ENCODE peak calls at places on chromosomes 7 and 10, in six cellular contexts. N is lung, S is PC-3, R is hepatocyte, V is left ventricle myocardium inferior, L is MM.1S. T is an unnamed sample.
A peak's percentile ranks its signal among the peaks of the same experiment; 100 is the strongest.

GRCh38 chr10:5560844-5561703 is 36.3 kb downstream of the CALML3 start:
- DNase-seq in L (no peak), N (no peak), R (no peak), S (no peak), V (no peak), T (no peak)

GRCh38 chr10:24848169-24848688 is 104.2 kb downstream of the PRTFDC1 start:
- DNase-seq in N (no peak), V (no peak), L (no peak), S (no peak), R (no peak), T (no peak)

GRCh38 chr10:11231285-11231684 is 213.6 kb downstream of the CELF2 start:
- DNase-seq in R (no peak), N (no peak), V (no peak), L (no peak), S (no peak), T (no peak)

GRCh38 chr10:28532509-28533314 is at the start of gene WAC:
- DNase-seq in R (peak; percentile 97), V (peak; percentile 96), N (peak; percentile 96), S (peak; percentile 87), L (peak; percentile 94), T (peak; percentile 93)

GRCh38 chr10:124560377-124560776 is 98.8 kb downstream of the LHPP start:
- DNase-seq in S (no peak), V (peak; percentile 65), N (no peak), R (peak; percentile 67), L (no peak), T (peak; percentile 77)

GRCh38 chr10:124364674-124365073 is 54.0 kb downstream of the OAT start:
- DNase-seq in V (no peak), R (no peak), L (no peak), N (no peak), S (no peak), T (no peak)

GRCh38 chr10:69885379-69886156 is 83.9 kb downstream of the COL13A1 start:
- DNase-seq in N (no peak), L (no peak), S (peak; percentile 48), V (no peak), R (no peak), T (no peak)

GRCh38 chr7:55576753-55577152 is 4.5 kb upstream of the VOPP1 start:
- DNase-seq in L (no peak), R (no peak), S (no peak), N (no peak), V (no peak), T (no peak)

GRCh38 chr10:133044502-133044901 is 43.2 kb upstream of the ADGRA1 start:
- DNase-seq in L (no peak), R (no peak), V (peak; percentile 54), N (no peak), S (no peak), T (peak; percentile 65)

GRCh38 chr7:156620246-156620775 is 20.3 kb upstream of the RNF32 start:
- DNase-seq in L (no peak), N (no peak), S (no peak), R (no peak), V (no peak), T (no peak)

GRCh38 chr7:43674559-43675436 is 54.5 kb downstream of the COA1 start:
- DNase-seq in V (no peak), N (no peak), S (peak; percentile 90), R (peak; percentile 28), L (no peak), T (no peak)

GRCh38 chr7:70647801-70648491 is 484.0 kb upstream of the GALNT17 start:
- DNase-seq in V (no peak), N (no peak), L (no peak), S (no peak), R (no peak), T (no peak)

GRCh38 chr7:111199643-111200042 is 108.7 kb downstream of the LRRN3 start:
- DNase-seq in N (no peak), S (peak; percentile 22), R (no peak), V (no peak), L (no peak), T (no peak)

GRCh38 chr10:17430647-17431355 is 23.6 kb downstream of the ST8SIA6 start:
- DNase-seq in R (peak; percentile 79), N (peak; percentile 60), S (peak; percentile 72), L (peak; percentile 26), V (peak; percentile 59), T (peak; percentile 82)

GRCh38 chr7:45709168-45710034 is 135.2 kb downstream of the ADCY1 start:
- DNase-seq in L (no peak), R (no peak), V (peak; percentile 70), S (no peak), N (peak; percentile 28), T (peak; percentile 85)

GRCh38 chr10:42827201-42827600 is 44.6 kb downstream of the BMS1 start:
- DNase-seq in N (no peak), V (no peak), R (no peak), L (no peak), S (no peak), T (no peak)

GRCh38 chr7:27697861-27698430 is 35.3 kb upstream of the HIBADH start:
- DNase-seq in V (no peak), L (no peak), S (peak; percentile 28), R (peak; percentile 63), N (peak; percentile 48), T (no peak)

GRCh38 chr10:88120599-88121333 is 257.3 kb downstream of the PTEN start:
- DNase-seq in L (no peak), N (no peak), S (no peak), V (no peak), R (no peak), T (no peak)

GRCh38 chr10:86644412-86645110 is 9.8 kb upstream of the OPN4 start:
- DNase-seq in R (no peak), S (no peak), V (no peak), N (no peak), L (no peak), T (no peak)

GRCh38 chr10:117936136-117936535 is 110.6 kb downstream of the RAB11FIP2 start:
- DNase-seq in L (no peak), N (peak; percentile 61), V (peak; percentile 24), S (no peak), R (peak; percentile 30), T (peak; percentile 73)

GRCh38 chr7:19407270-19407669 is 262.0 kb upstream of the FERD3L start:
- DNase-seq in S (no peak), R (no peak), N (no peak), L (no peak), V (no peak), T (no peak)

GRCh38 chr10:20091698-20092097 is 275.5 kb downstream of the PLXDC2 start:
- DNase-seq in N (no peak), L (no peak), V (no peak), S (no peak), R (no peak), T (no peak)

GRCh38 chr7:98163704-98164478 is 47.3 kb upstream of the BHLHA15 start:
- DNase-seq in S (peak; percentile 83), R (peak; percentile 54), N (peak; percentile 52), L (no peak), V (no peak), T (no peak)

GRCh38 chr7:117015258-117016184 is 62.2 kb downstream of the ST7 start:
- DNase-seq in S (no peak), N (no peak), V (no peak), L (no peak), R (no peak), T (no peak)

GRCh38 chr7:112414855-112415490 is 35.3 kb upstream of the IFRD1 start:
- DNase-seq in V (no peak), S (peak; percentile 70), L (peak; percentile 59), R (peak; percentile 65), N (no peak), T (no peak)
- TF ChIP-seq CTCF in V (peak; percentile 72), S (peak; percentile 78), L (peak; percentile 86), R (peak; percentile 61), N (peak; percentile 28), T (no peak)

GRCh38 chr10:99883523-99883922 is 101.1 kb downstream of the ABCC2 start:
- DNase-seq in S (no peak), V (no peak), R (no peak), L (no peak), N (no peak), T (no peak)

GRCh38 chr10:99894613-99895012 is 112.2 kb downstream of the ABCC2 start:
- DNase-seq in N (no peak), L (no peak), R (no peak), S (peak; percentile 13), V (no peak), T (no peak)

DNA sequence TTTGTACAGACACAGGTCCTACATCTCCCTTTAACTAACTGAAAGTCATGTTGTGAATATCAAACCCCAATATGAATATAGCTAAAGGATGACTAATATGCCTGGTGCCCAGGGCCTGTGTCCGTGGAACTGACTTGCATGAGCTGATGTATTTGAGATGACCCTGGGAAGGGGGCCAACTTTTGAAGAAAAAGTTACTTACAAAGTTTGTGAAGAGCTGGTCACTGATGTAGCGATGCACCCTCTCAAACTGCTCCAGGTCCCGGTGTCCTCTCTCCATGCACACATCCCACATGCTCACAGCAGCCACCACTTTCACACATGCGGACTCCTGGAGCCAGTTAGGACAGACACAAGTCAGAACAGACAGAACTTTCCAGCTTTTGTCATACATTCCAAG is 106.2 kb downstream of the ABCC2 start:
- DNase-seq in V (no peak), S (no peak), R (no peak), N (no peak), L (no peak), T (no peak)
- H3K36me3 ChIP-seq in V (peaks cover 79% of the 10 kb centered on the region), S (no peaks in the 10 kb centered on the region), R (peaks cover 8% of the 10 kb centered on the region), N (peaks cover 8% of the 10 kb centered on the region), L (no peaks in the 10 kb centered on the region), T (peaks cover 31% of the 10 kb centered on the region)

GRCh38 chr10:103792547-103792946 is 62.8 kb downstream of the SH3PXD2A start:
- DNase-seq in R (no peak), S (peak; percentile 69), V (peak; percentile 3), N (no peak), L (no peak), T (no peak)

GRCh38 chr10:103790580-103790979 is 64.8 kb downstream of the SH3PXD2A start:
- DNase-seq in L (no peak), S (no peak), R (no peak), V (no peak), N (no peak), T (no peak)

GRCh38 chr10:103789771-103790201 is 65.6 kb downstream of the SH3PXD2A start:
- DNase-seq in V (peak; percentile 15), S (peak; percentile 50), R (peak; percentile 64), N (no peak), L (no peak), T (no peak)

GRCh38 chr10:103791858-103792257 is 63.5 kb downstream of the SH3PXD2A start:
- DNase-seq in R (no peak), S (no peak), V (peak; percentile 11), N (no peak), L (no peak), T (no peak)

GRCh38 chr10:103791291-103791690 is 64.1 kb downstream of the SH3PXD2A start:
- DNase-seq in N (no peak), V (peak; percentile 8), L (no peak), S (no peak), R (no peak), T (no peak)
- H3K4me1 ChIP-seq in N (peaks cover 25% of the 10 kb centered on the region), V (peaks cover 62% of the 10 kb centered on the region), L (no peaks in the 10 kb centered on the region), S (peaks cover 36% of the 10 kb centered on the region), R (peaks cover 50% of the 10 kb centered on the region), T (peaks cover 38% of the 10 kb centered on the region)

DNA sequence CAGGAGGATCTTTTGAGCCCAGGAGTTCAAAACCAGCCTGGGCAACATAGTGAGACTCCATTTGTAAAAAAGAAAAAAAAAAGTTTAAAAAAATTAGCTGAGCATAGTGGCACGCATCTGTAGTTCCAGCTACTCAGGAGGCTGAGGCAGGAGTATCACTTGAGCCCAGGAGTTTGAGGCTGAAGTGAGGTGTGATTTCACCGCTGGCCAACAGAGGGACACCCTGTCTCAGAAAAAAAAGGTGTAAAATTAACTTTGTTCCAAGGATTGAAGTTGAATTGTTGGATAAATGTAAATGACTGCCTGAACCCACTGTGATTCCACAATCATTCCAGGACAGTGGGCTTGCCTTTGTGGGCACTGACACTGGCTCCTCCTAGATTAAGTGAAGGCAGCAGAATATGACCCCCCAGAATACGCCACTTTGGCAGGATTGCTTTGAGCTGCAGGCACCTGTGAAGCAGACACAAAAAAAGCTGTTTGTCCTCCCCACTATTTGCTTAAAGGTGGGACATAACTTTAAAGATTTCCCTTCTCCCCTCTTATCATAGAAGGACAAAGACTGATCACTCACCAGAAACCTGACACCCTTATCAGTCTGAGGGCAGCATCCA is 57.2 kb upstream of the FOXI2 start:
- DNase-seq in L (no peak), V (no peak), N (no peak), S (no peak), R (no peak), T (no peak)
- TF ChIP-seq CTCF in L (peak; percentile 44), V (peak; percentile 12), N (no peak), S (peak; percentile 47), R (peak; percentile 31), T (peak; percentile 16)